ENCODE peak calls at places on chromosomes 6 and 20, in ten cellular contexts. X, Y, H, C, P, L, N, G, R and I are unnamed samples.

GRCh38 chr6:106805771-106806170 is 168.8 kb downstream of the CD24 start:
- DNase-seq in C (no peak), G (no peak), L (no peak), N (no peak), R (no peak), H (no peak), P (no peak), X (no peak), Y (no peak), I (no peak)

GRCh38 chr6:135243871-135244796 is 63.0 kb downstream of the MYB start:
- DNase-seq in L (no peak), R (no peak), H (no peak), Y (no peak), X (no peak), G (no peak), N (no peak), P (no peak), C (no peak), I (no peak)

GRCh38 chr20:37303637-37304036 is 14.2 kb downstream of the MANBAL start:
- DNase-seq in G (no peak), P (no peak), X (no peak), N (no peak), L (no peak), C (no peak), Y (peak; percentile 71), R (no peak), H (no peak), I (no peak)

GRCh38 chr20:1800777-1801176 is 94.4 kb upstream of the SIRPA start:
- DNase-seq in R (peak; percentile 77), G (no peak), C (no peak), L (no peak), Y (no peak), N (peak; percentile 70), P (no peak), H (peak; percentile 58), X (no peak), I (no peak)

GRCh38 chr6:90314516-90314915 is 17.9 kb upstream of the BACH2 start:
- DNase-seq in L (no peak), Y (no peak), H (no peak), N (no peak), C (no peak), X (no peak), G (no peak), P (no peak), R (no peak), I (no peak)

GRCh38 chr6:136984578-136984977 is 60.2 kb downstream of the IL20RA start:
- DNase-seq in G (no peak), C (no peak), R (no peak), Y (no peak), X (no peak), N (no peak), L (no peak), H (no peak), P (no peak), I (no peak)

GRCh38 chr6:154682633-154683125 is 50.5 kb upstream of the SCAF8 start:
- DNase-seq in Y (no peak), R (no peak), L (no peak), N (no peak), C (no peak), X (no peak), H (no peak), G (no peak), P (no peak), I (no peak)

GRCh38 chr20:34922654-34923381 is 32.8 kb downstream of the GSS start:
- DNase-seq in X (no peak), L (no peak), G (no peak), P (no peak), C (no peak), N (peak; percentile 86), H (peak; percentile 40), Y (no peak), R (peak; percentile 89), I (no peak)

GRCh38 chr6:161963634-161964244 is 689.9 kb upstream of the AGPAT4 start:
- DNase-seq in C (no peak), H (no peak), N (no peak), Y (no peak), G (no peak), X (no peak), P (no peak), L (no peak), R (no peak), I (no peak)

GRCh38 chr6:163630096-163630495 is 215.6 kb downstream of the QKI start:
- DNase-seq in G (no peak), N (no peak), X (no peak), P (no peak), L (no peak), C (no peak), R (no peak), Y (no peak), H (no peak), I (no peak)

GRCh38 chr6:36130672-36131516 is 581 bp downstream of the MAPK13 start:
- DNase-seq in H (peak; percentile 27), X (peak; percentile 89), G (no peak), P (no peak), R (peak; percentile 39), C (peak; percentile 60), N (peak; percentile 19), L (peak; percentile 72), Y (peak; percentile 69), I (peak; percentile 47)

GRCh38 chr20:52103911-52104545 is 87.6 kb downstream of the ZFP64 start:
- DNase-seq in Y (no peak), X (peak; percentile 48), N (peak; percentile 25), R (peak; percentile 30), H (no peak), G (no peak), L (peak; percentile 33), P (no peak), C (no peak), I (no peak)

GRCh38 chr6:48766349-48766748 is 655.4 kb upstream of the PTCHD4 start:
- DNase-seq in N (peak; percentile 75), X (no peak), Y (peak; percentile 17), C (no peak), H (peak; percentile 53), L (no peak), R (peak; percentile 77), G (no peak), P (no peak), I (no peak)

GRCh38 chr6:74879234-74879633 is 326.6 kb downstream of the COL12A1 start:
- DNase-seq in P (no peak), N (peak; percentile 94), C (no peak), L (no peak), G (no peak), H (no peak), X (no peak), Y (no peak), R (peak; percentile 88), I (no peak)

GRCh38 chr6:32081168-32081624 is 27.9 kb downstream of the TNXB start:
- DNase-seq in N (peak; percentile 84), G (no peak), X (no peak), Y (no peak), R (peak; percentile 97), L (no peak), P (peak; percentile 80), H (peak; percentile 78), C (no peak), I (no peak)

GRCh38 chr6:157453131-157453530 is 72.1 kb downstream of the ZDHHC14 start:
- DNase-seq in R (no peak), C (no peak), P (no peak), Y (no peak), N (no peak), G (no peak), X (no peak), H (no peak), L (no peak), I (no peak)

GRCh38 chr6:35620706-35621105 is 68.0 kb downstream of the FKBP5 start:
- DNase-seq in L (no peak), N (no peak), G (no peak), C (no peak), H (no peak), Y (no peak), P (no peak), R (no peak), X (no peak), I (no peak)

GRCh38 chr20:7470912-7471311 is 469.3 kb downstream of the HAO1 start:
- DNase-seq in P (no peak), X (no peak), R (no peak), L (no peak), N (no peak), Y (no peak), G (no peak), H (no peak), C (no peak), I (no peak)

GRCh38 chr6:160789263-160790027 is 87.4 kb downstream of the PLG start:
- DNase-seq in P (no peak), G (no peak), X (no peak), C (no peak), L (no peak), H (no peak), Y (no peak), R (no peak), N (no peak), I (peak; percentile 2)

GRCh38 chr6:127496471-127496870 is 22.7 kb downstream of the MTCL3 start:
- DNase-seq in X (no peak), P (no peak), Y (no peak), H (no peak), R (peak; percentile 27), G (no peak), N (peak; percentile 69), C (no peak), L (no peak), I (no peak)

GRCh38 chr6:33694401-33694931 is 17.0 kb downstream of the UQCC2 start:
- DNase-seq in P (no peak), Y (no peak), G (peak; percentile 47), C (peak; percentile 60), L (peak; percentile 49), X (no peak), N (peak; percentile 24), R (peak; percentile 91), H (no peak), I (peak; percentile 62)

GRCh38 chr6:498795-499231 is 107.3 kb downstream of the IRF4 start:
- DNase-seq in P (no peak), H (no peak), C (peak; percentile 48), R (no peak), X (no peak), L (peak; percentile 59), G (no peak), Y (no peak), N (peak; percentile 75), I (no peak)

GRCh38 chr6:5730586-5731263 is 276.0 kb downstream of the NRN1 start:
- DNase-seq in G (no peak), P (no peak), C (no peak), L (no peak), H (no peak), R (peak; percentile 67), Y (no peak), N (no peak), X (no peak), I (no peak)